ENCODE peak calls at places on chromosomes 6 and 20, in seven cellular contexts. D, H, F, B, K, E and J are unnamed samples. For H3K9me3 and H3K27me3, the result is how much of the 10 kb centered on the place peaks cover.

GRCh38 chr20:25257756-25258462 is 10.0 kb downstream of the PYGB start:
- DNase-seq in E (no peak), K (no peak), D (no peak), H (no peak), B (peak), F (no peak), J (no peak)

GRCh38 chr6:32838114-32838958 is at the start of gene TAP2:
- DNase-seq in F (peak), H (peak), B (peak), E (peak), D (peak), K (peak), J (peak)

GRCh38 chr20:10982692-10983091 is 308.9 kb upstream of the JAG1 start:
- DNase-seq in K (no peak), D (no peak), H (peak), B (no peak), F (no peak), E (peak), J (peak)

GRCh38 chr6:90502866-90503407 is 83.9 kb downstream of the MAP3K7 start:
- DNase-seq in K (no peak), E (peak), F (no peak), B (peak), H (peak), D (no peak), J (no peak)

GRCh38 chr20:25066386-25066785 is 8.4 kb upstream of the ACSS1 start:
- DNase-seq in B (no peak), H (no peak), F (no peak), K (no peak), D (no peak), E (no peak), J (peak)

GRCh38 chr6:87436435-87436834 is 28.7 kb downstream of the CFAP206 start:
- DNase-seq in F (peak), H (peak), K (no peak), D (peak), E (peak), B (peak), J (no peak)

GRCh38 chr6:15502451-15503345 is 160.1 kb downstream of the DTNBP1 start:
- DNase-seq in E (no peak), D (no peak), F (no peak), K (no peak), H (no peak), B (no peak), J (peak)

GRCh38 chr20:2822073-2822472 is 5.9 kb downstream of the TMEM239 start:
- DNase-seq in E (no peak), H (peak), D (no peak), B (peak), K (no peak), F (peak), J (no peak)

GRCh38 chr6:80163754-80164187 is 57.3 kb downstream of the BCKDHB start:
- DNase-seq in B (no peak), F (no peak), D (no peak), H (peak), E (peak), K (no peak), J (no peak)

GRCh38 chr20:50788045-50788867 is 6.6 kb upstream of the BCAS4 start:
- DNase-seq in K (peak), B (peak), F (peak), E (no peak), D (no peak), H (peak), J (no peak)

GRCh38 chr6:105642708-105643107 is 239.8 kb upstream of the PREP start:
- DNase-seq in E (no peak), D (no peak), K (no peak), B (no peak), H (peak), F (no peak), J (no peak)

GRCh38 chr6:25302677-25303128 is 23.5 kb downstream of the CARMIL1 start:
- DNase-seq in F (no peak), E (peak), B (no peak), K (peak), D (no peak), H (peak), J (no peak)

GRCh38 chr20:18701969-18702368 is 111.6 kb upstream of the SCP2D1 start:
- DNase-seq in E (no peak), F (no peak), K (no peak), H (no peak), D (no peak), B (no peak), J (no peak)

GRCh38 chr20:53176133-53176532 is 204.0 kb downstream of the TSHZ2 start:
- DNase-seq in K (no peak), H (no peak), F (no peak), E (no peak), B (no peak), D (no peak), J (no peak)

GRCh38 chr6:115133790-115134189 is 791.0 kb upstream of the HS3ST5 start:
- DNase-seq in H (no peak), F (no peak), K (no peak), E (no peak), D (no peak), B (no peak), J (no peak)

GRCh38 chr6:5087389-5087788 is 2.2 kb downstream of the PPP1R3G start:
- DNase-seq in E (no peak), K (no peak), H (no peak), D (no peak), F (peak), B (no peak), J (peak)

GRCh38 chr20:42955713-42956112 is 234.0 kb downstream of the PTPRT start:
- DNase-seq in K (no peak), D (no peak), B (no peak), E (no peak), H (no peak), F (no peak), J (no peak)

GRCh38 chr6:110874880-110875547 is 429 bp downstream of the AMD1 start:
- DNase-seq in B (peak), K (peak), H (peak), D (peak), E (no peak), F (peak), J (peak)

GRCh38 chr20:19738936-19739335 is 19.1 kb upstream of the RIN2 start:
- DNase-seq in E (no peak), K (no peak), H (peak), D (no peak), F (no peak), B (no peak), J (no peak)

GRCh38 chr6:37024665-37025337 is 19.3 kb downstream of the FGD2 start:
- DNase-seq in H (peak), F (no peak), E (no peak), B (no peak), D (no peak), K (no peak), J (no peak)

GRCh38 chr6:101517632-101518031 is 124.1 kb downstream of the GRIK2 start:
- DNase-seq in K (no peak), H (no peak), B (no peak), E (no peak), D (no peak), F (no peak), J (no peak)

GRCh38 chr6:99943846-99944245 is 50.2 kb downstream of the MCHR2 start:
- DNase-seq in E (no peak), D (no peak), B (no peak), F (no peak), K (no peak), H (no peak), J (no peak)

GRCh38 chr6:153727910-153728309 is 311.1 kb upstream of the OPRM1 start:
- DNase-seq in H (no peak), K (no peak), E (no peak), B (no peak), D (no peak), F (no peak), J (no peak)

GRCh38 chr20:38386004-38386403 is 39.7 kb downstream of the LBP start:
- DNase-seq in E (no peak), F (no peak), K (no peak), H (no peak), D (no peak), B (no peak), J (no peak)

GRCh38 chr6:70651326-70651905 is 16.3 kb upstream of the SMAP1 start:
- DNase-seq in E (no peak), H (no peak), F (no peak), K (no peak), D (no peak), B (no peak), J (no peak)

GRCh38 chr20:63624486-63624885 is 2.4 kb downstream of the GMEB2 start:
- DNase-seq in F (no peak), D (no peak), E (no peak), B (no peak), H (no peak), K (no peak), J (no peak)

GRCh38 chr6:27795697-27796494 is 116.3 kb downstream of the OR2B2 start:
- DNase-seq in K (peak), D (peak), H (peak), F (peak), E (peak), B (peak), J (no peak)

GRCh38 chr6:27575594-27576361 is 102.9 kb upstream of the ZNF184 start:
- DNase-seq in E (no peak), F (no peak), D (no peak), H (peak), K (no peak), B (peak), J (no peak)

GRCh38 chr6:103715269-103715668 is 1144.5 kb downstream of the HACE1 start:
- DNase-seq in H (no peak), E (no peak), D (no peak), F (no peak), K (no peak), B (no peak), J (no peak)

GRCh38 chr6:37373822-37374514 is 20.2 kb downstream of the RNF8 start:
- DNase-seq in F (no peak), E (no peak), K (no peak), H (peak), D (no peak), B (no peak), J (no peak)

DNA sequence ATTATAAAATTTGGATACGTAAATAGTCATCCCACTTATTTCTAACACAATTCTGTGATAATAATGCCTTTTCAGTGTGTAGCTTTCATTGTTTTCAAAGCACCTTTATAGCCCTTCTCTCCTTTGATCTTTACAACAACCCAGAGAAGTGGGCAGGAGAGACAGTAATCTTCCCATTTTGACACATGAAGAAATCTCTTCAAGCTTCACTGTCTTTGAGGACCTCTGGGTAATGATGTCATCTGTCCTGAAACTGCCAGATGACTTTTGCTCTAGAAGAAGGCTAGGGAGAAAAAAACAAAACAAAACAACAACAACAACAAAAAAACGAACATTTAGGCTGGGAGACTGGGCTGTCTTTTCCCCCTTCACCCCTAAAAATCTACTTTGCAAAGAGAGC is 203.0 kb downstream of the KCNQ5 start:
- DNase-seq in F (no peak), E (no peak), H (no peak), D (no peak), B (no peak), K (no peak), J (no peak)
- H3K27ac ChIP-seq in F (no peak), E (no peak), H (peak), D (no peak), B (no peak), K (no peak), J (no peak)

GRCh38 chr20:60389882-60390281 is 431.7 kb downstream of the CDH26 start:
- DNase-seq in F (no peak), D (no peak), K (no peak), E (no peak), B (no peak), H (no peak), J (no peak)

GRCh38 chr20:60389441-60389840 is 431.2 kb downstream of the CDH26 start:
- DNase-seq in H (no peak), E (no peak), B (no peak), K (no peak), D (no peak), F (no peak), J (no peak)
- H3K9me3 ChIP-seq in H (under half), E (under half), B (under half), K (under half), D (under half), F (under half), J (under half)

GRCh38 chr20:61662946-61663460 is 402.7 kb downstream of the TAF4 start:
- DNase-seq in F (no peak), K (no peak), H (no peak), B (no peak), D (no peak), E (no peak), J (no peak)
- H3K27me3 ChIP-seq in F (under half), K (under half), H (under half), B (under half), D (under half), E (under half), J (under half)

DNA sequence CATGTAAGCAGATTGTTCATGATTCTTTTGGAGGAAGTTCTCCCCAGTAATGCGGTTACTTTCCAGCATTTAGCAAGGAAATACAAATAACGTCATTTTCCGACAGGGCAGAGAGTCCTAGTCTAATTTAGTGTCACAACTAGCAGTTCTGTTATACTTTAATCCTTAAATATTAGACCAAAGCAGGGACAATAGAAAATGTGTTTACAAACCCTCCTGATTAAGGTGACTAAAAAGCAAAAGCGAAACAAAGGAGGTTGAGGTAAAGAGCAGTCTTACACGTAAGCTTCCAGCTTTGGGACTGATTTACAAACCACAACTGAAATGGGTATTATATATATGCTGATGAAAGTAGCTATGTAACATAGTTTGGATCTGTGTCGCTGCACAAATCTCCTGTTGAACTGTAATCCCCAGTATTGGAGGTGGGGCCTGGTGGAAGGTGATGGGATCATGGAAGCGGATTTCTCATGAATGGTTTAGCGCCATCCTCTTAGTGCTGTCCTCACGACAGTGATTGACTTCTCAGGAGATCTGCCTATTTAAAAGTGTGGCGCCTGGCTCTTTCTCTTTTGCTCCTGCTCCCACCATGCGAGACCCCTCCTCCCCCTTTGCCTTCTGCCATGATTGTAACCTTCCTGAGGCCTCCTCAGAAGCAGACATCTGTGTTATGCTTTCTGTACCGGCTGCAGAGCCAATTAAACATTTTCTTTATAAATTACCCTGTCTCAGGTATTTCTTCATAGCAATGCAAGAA is 81.9 kb downstream of the PLCB1 start:
- DNase-seq in D (no peak), K (no peak), H (no peak), B (no peak), E (no peak), F (no peak), J (no peak)
- H3K27ac ChIP-seq in D (no peak), K (peak), H (no peak), B (no peak), E (no peak), F (no peak), J (no peak)

GRCh38 chr6:88586371-88587157 is 376.9 kb downstream of the RNGTT start:
- DNase-seq in H (peak), K (no peak), B (no peak), F (peak), E (no peak), D (no peak), J (peak)
- H3K9me3 ChIP-seq in H (under half), K (under half), B (under half), F (under half), E (under half), D (under half), J (under half)